ENCODE peak calls at places on chromosomes 3 and 15, in seven cellular contexts. W is activated CD4-positive, alpha-beta T cell treated with anti-CD3 and anti-CD28 coated beads for 48 hours; F is EH; S is A549; T is GM04503; Z is AG04450; K is NCI-H510A. A is an unnamed sample.

GRCh38 chr15:92012368-92012629 is 158.8 kb downstream of the SLCO3A1 start:
- DNase-seq in F (peak; percentile 3), S (no peak), W (peak; percentile 43), T (no peak), K (no peak), Z (no peak), A (no peak)

GRCh38 chr3:9023191-9023590 is 59.9 kb upstream of the RAD18 start:
- DNase-seq in F (no peak), W (no peak), T (no peak), S (no peak), Z (no peak), K (no peak), A (no peak)

GRCh38 chr3:36678216-36679013 is 85.9 kb downstream of the DCLK3 start:
- DNase-seq in Z (no peak), T (no peak), K (no peak), W (no peak), F (peak; percentile 78), S (no peak), A (no peak)

GRCh38 chr3:190155752-190156151 is 35.1 kb upstream of the P3H2 start:
- DNase-seq in S (no peak), K (no peak), T (no peak), F (peak; percentile 56), W (no peak), Z (no peak), A (no peak)

GRCh38 chr3:160038862-160039562 is 50.4 kb downstream of the IL12A start:
- DNase-seq in T (no peak), F (peak; percentile 24), Z (no peak), W (peak; percentile 31), S (no peak), K (peak; percentile 5), A (peak; percentile 50)

GRCh38 chr15:57196865-57197264 is 179.4 kb upstream of the CGNL1 start:
- DNase-seq in K (no peak), W (no peak), F (no peak), T (no peak), S (no peak), Z (no peak), A (no peak)

GRCh38 chr15:73956276-73957086 is 30.2 kb downstream of the LOXL1 start:
- DNase-seq in T (peak; percentile 80), K (no peak), Z (peak; percentile 63), S (peak; percentile 20), F (peak; percentile 94), W (no peak), A (peak; percentile 60)

GRCh38 chr15:87369269-87369668 is 887.3 kb downstream of the NTRK3 start:
- DNase-seq in Z (peak; percentile 82), W (no peak), F (peak; percentile 97), S (peak; percentile 47), K (no peak), T (peak; percentile 90), A (no peak)

GRCh38 chr15:98855815-98856539 is 151.6 kb downstream of the PGPEP1L start:
- DNase-seq in K (no peak), F (no peak), W (no peak), S (peak; percentile 63), Z (no peak), T (no peak), A (no peak)

GRCh38 chr3:105354429-105354828 is 12.3 kb upstream of the ALCAM start:
- DNase-seq in T (no peak), S (no peak), K (no peak), F (peak; percentile 62), W (no peak), Z (no peak), A (no peak)

GRCh38 chr3:170752571-170753155 is 117.3 kb downstream of the RPL22L1 start:
- DNase-seq in K (no peak), Z (no peak), T (no peak), F (no peak), W (no peak), S (no peak), A (no peak)

GRCh38 chr3:44323341-44323955 is 15.1 kb upstream of the TCAIM start:
- DNase-seq in S (peak; percentile 53), W (peak; percentile 68), F (peak; percentile 67), T (no peak), K (peak; percentile 6), Z (peak; percentile 26), A (peak; percentile 64)

GRCh38 chr15:84715442-84716035 is 400 bp downstream of the SEC11A start:
- DNase-seq in W (peak; percentile 75), F (peak; percentile 43), K (no peak), S (peak; percentile 45), T (no peak), Z (no peak), A (peak; percentile 14)

GRCh38 chr15:47620960-47621681 is 96.2 kb upstream of the SEMA6D start:
- DNase-seq in W (no peak), K (no peak), S (no peak), T (no peak), Z (no peak), F (no peak), A (no peak)

GRCh38 chr3:27312044-27312668 is 57.0 kb downstream of the NEK10 start:
- DNase-seq in W (no peak), T (peak; percentile 46), Z (peak; percentile 42), K (peak; percentile 4), S (peak; percentile 84), F (peak; percentile 84), A (no peak)

GRCh38 chr15:58830556-58830955 is 59.5 kb downstream of the MINDY2 start:
- DNase-seq in W (no peak), T (no peak), Z (no peak), F (no peak), S (no peak), K (no peak), A (no peak)

GRCh38 chr3:132016061-132017041 is 18.5 kb downstream of the CPNE4 start:
- DNase-seq in T (no peak), Z (no peak), S (no peak), K (no peak), W (no peak), F (peak; percentile 27), A (no peak)

GRCh38 chr3:9727743-9728142 is 3.8 kb upstream of the BRPF1 start:
- DNase-seq in W (no peak), F (peak; percentile 34), T (no peak), S (no peak), K (no peak), Z (no peak), A (no peak)

GRCh38 chr15:99303881-99304280 is 52.6 kb downstream of the LRRC28 start:
- DNase-seq in W (no peak), S (no peak), T (no peak), Z (no peak), K (no peak), F (no peak), A (no peak)

GRCh38 chr3:12138044-12138443 is 20.7 kb downstream of the TIMP4 start:
- DNase-seq in T (no peak), Z (no peak), F (peak; percentile 44), S (peak; percentile 65), K (no peak), W (peak; percentile 51), A (no peak)

GRCh38 chr15:63888146-63888545 is 54.4 kb upstream of the HERC1 start:
- DNase-seq in Z (no peak), F (no peak), S (no peak), W (no peak), T (no peak), K (no peak), A (no peak)

GRCh38 chr3:52240059-52240885 is 1.3 kb upstream of the TWF2 start:
- DNase-seq in K (peak; percentile 48), F (peak; percentile 91), S (peak; percentile 49), Z (peak; percentile 87), T (peak; percentile 89), W (peak; percentile 77), A (peak; percentile 77)

GRCh38 chr3:72727207-72727606 is 121.0 kb downstream of the SHQ1 start:
- DNase-seq in W (no peak), F (no peak), Z (no peak), K (no peak), S (no peak), T (no peak), A (no peak)

GRCh38 chr15:85404922-85405293 is 24.5 kb downstream of the AKAP13 start:
- DNase-seq in S (no peak), Z (no peak), W (no peak), F (peak; percentile 49), K (no peak), T (no peak), A (no peak)

GRCh38 chr3:111485086-111485485 is 56.9 kb upstream of the CD96 start:
- DNase-seq in Z (no peak), F (no peak), W (no peak), K (no peak), T (no peak), S (no peak), A (no peak)

GRCh38 chr15:50262533-50262932 is 3.0 kb downstream of the HDC start:
- DNase-seq in K (no peak), F (no peak), T (no peak), W (peak; percentile 65), Z (no peak), S (no peak), A (no peak)

GRCh38 chr15:75809986-75810750 is 33.1 kb upstream of the UBE2Q2 start:
- DNase-seq in T (no peak), W (no peak), Z (no peak), F (peak; percentile 39), K (peak; percentile 15), S (peak; percentile 55), A (no peak)

GRCh38 chr3:33299395-33300081 is 22.3 kb downstream of the FBXL2 start:
- DNase-seq in F (peak; percentile 90), K (no peak), S (peak; percentile 18), T (peak; percentile 77), Z (no peak), W (no peak), A (no peak)

GRCh38 chr3:9074079-9074478 is 110.8 kb upstream of the RAD18 start:
- DNase-seq in S (no peak), Z (no peak), W (no peak), K (no peak), T (peak; percentile 53), F (peak; percentile 73), A (no peak)

GRCh38 chr3:155618575-155618974 is 126.3 kb downstream of the PLCH1 start:
- DNase-seq in S (no peak), F (no peak), T (no peak), K (no peak), W (no peak), Z (no peak), A (no peak)

GRCh38 chr3:163541629-163542028 is 1536.7 kb downstream of the SI start:
- DNase-seq in K (no peak), W (no peak), Z (no peak), F (no peak), T (no peak), S (no peak), A (no peak)

GRCh38 chr15:61702224-61703120 is 357.8 kb downstream of the VPS13C start:
- DNase-seq in F (no peak), Z (no peak), W (no peak), K (no peak), T (no peak), S (no peak), A (peak; percentile 85)

GRCh38 chr3:188170461-188171459 is 16.8 kb downstream of the LPP start:
- DNase-seq in Z (no peak), S (peak; percentile 53), T (no peak), K (no peak), W (peak; percentile 75), F (no peak), A (no peak)

GRCh38 chr15:64166104-64166890 is 3.5 kb upstream of the PPIB start:
- DNase-seq in K (no peak), F (no peak), Z (no peak), T (no peak), S (no peak), W (no peak), A (no peak)